ENCODE peak calls at places on chromosomes 12 and 14, in ten cellular contexts. E is Peyer's patch, G is right lobe of liver, H is testis, W is ovary, K is heart left ventricle, I is lower leg skin, M is K562, J is sigmoid colon, R is breast epithelium. D is an unnamed sample.

GRCh38 chr14:55005071-55005470 is 21.8 kb downstream of the WDHD1 start:
- DNase-seq in E (no peak), G (no peak), H (no peak), W (no peak), K (no peak), I (no peak), M (no peak), J (no peak), R (no peak), D (no peak)

GRCh38 chr14:81246561-81247270 is 26.0 kb upstream of the GTF2A1 start:
- DNase-seq in E (no peak), G (no peak), H (no peak), W (no peak), K (no peak), I (no peak), M (no peak), J (no peak), R (no peak), D (no peak)

GRCh38 chr12:89370850-89371249 is 18.5 kb upstream of the DUSP6 start:
- DNase-seq in E (no peak), G (no peak), H (no peak), W (no peak), K (no peak), I (no peak), M (no peak), J (no peak), R (no peak), D (no peak)

GRCh38 chr12:96136129-96136528 is 58.0 kb upstream of the ELK3 start:
- DNase-seq in E (no peak), G (no peak), H (no peak), W (no peak), K (no peak), I (no peak), M (no peak), J (no peak), R (no peak), D (no peak)

GRCh38 chr14:55382483-55382882 is 29.1 kb downstream of the ATG14 start:
- DNase-seq in E (no peak), G (no peak), H (no peak), W (no peak), K (no peak), I (no peak), M (no peak), J (no peak), R (no peak), D (no peak)

GRCh38 chr12:39272934-39273770 is 169.8 kb downstream of the KIF21A start:
- DNase-seq in E (no peak), G (no peak), H (peak; percentile 39), W (no peak), K (no peak), I (no peak), M (peak; percentile 47), J (no peak), R (no peak), D (peak; percentile 3)

GRCh38 chr14:92493024-92493423 is 20.6 kb upstream of the RIN3 start:
- DNase-seq in E (no peak), G (no peak), H (no peak), W (no peak), K (no peak), I (no peak), M (no peak), J (no peak), R (no peak), D (no peak)

GRCh38 chr12:107277850-107278249 is 184.5 kb upstream of the CRY1 start:
- DNase-seq in E (no peak), G (no peak), H (no peak), W (no peak), K (no peak), I (no peak), M (no peak), J (no peak), R (no peak), D (peak; percentile 40)

DNA sequence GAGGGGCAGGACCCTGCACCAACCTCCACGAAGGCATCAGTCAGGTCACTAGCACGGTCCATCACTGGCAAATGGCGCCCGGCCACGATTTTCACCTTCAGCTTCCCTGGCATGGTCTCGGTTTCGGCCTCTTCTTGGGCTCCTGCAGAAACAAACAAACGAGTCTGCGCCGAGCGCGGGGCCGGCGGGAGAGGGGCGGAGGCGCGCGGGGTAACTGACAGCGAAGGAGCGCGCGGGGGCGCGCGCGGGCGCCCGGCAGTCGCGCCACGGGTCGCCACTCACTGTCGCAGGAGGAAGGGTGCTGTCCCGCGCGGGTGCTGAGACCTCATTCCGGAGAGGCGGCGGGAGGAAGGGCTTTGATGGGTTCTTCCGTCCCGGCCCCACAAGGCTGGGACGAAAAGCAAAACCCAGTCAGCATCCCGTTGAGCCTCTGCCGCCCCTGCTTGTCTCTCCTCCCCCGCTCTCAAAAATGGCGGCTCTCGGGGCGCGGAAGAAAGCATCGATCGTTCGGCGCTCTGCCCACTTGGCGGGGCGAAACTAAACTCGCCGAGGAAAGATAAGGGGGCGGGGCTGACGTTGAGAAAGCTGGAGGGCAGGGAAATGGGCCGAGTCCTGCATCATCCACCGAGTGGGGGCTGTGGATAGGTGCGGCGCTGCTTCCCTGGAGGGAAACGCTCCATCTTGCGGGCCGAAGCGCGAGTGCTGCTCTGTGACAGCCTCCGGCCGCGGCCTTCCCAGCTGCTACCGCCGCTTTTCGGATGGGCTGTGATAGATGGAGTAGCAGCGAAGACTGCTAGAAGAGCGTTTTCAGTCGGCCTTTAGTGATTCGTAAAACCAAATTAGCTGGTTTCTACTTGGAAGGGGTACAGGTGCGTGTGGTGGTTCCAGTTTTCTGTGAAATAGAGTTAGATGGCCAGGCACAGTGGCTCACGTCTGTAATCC is at the start of gene C2CD5:
- DNase-seq in E (peak; percentile 96), G (peak; percentile 97), H (peak; percentile 98), W (peak; percentile 98), K (peak; percentile 98), I (peak; percentile 96), M (peak; percentile 77), J (peak; percentile 99), R (peak; percentile 95), D (peak; percentile 76)
- TF ChIP-seq POLR2A in E (peak; percentile 83), G (peak; percentile 89), H (peak; percentile 27), W (peak; percentile 73), K (peak; percentile 87), I (no peak), M (peak; percentile 94), J (no peak), R (peak; percentile 24), D (peak; percentile 86)

GRCh38 chr12:14244876-14245669 is 120.4 kb upstream of the ATF7IP start:
- DNase-seq in E (no peak), G (no peak), H (no peak), W (no peak), K (no peak), I (no peak), M (no peak), J (no peak), R (no peak), D (no peak)
- TF ChIP-seq POLR2A in E (no peak), G (no peak), H (no peak), W (no peak), K (no peak), I (no peak), M (no peak), J (no peak), R (no peak), D (no peak)

GRCh38 chr14:52071675-52072074 is 2.8 kb upstream of the NID2 start:
- DNase-seq in E (no peak), G (no peak), H (no peak), W (no peak), K (no peak), I (no peak), M (no peak), J (no peak), R (no peak), D (no peak)

GRCh38 chr14:52067873-52068740 is 752 bp downstream of the NID2 start:
- DNase-seq in E (no peak), G (peak; percentile 23), H (peak; percentile 35), W (peak; percentile 72), K (peak; percentile 49), I (no peak), M (no peak), J (peak; percentile 74), R (no peak), D (no peak)

GRCh38 chr14:52072266-52072780 is 3.5 kb upstream of the NID2 start:
- DNase-seq in E (no peak), G (no peak), H (no peak), W (no peak), K (no peak), I (no peak), M (no peak), J (no peak), R (no peak), D (no peak)

GRCh38 chr14:52069617-52070431 is 965 bp upstream of the NID2 start:
- DNase-seq in E (no peak), G (no peak), H (peak; percentile 21), W (peak; percentile 74), K (peak; percentile 47), I (no peak), M (no peak), J (peak; percentile 82), R (no peak), D (no peak)

DNA sequence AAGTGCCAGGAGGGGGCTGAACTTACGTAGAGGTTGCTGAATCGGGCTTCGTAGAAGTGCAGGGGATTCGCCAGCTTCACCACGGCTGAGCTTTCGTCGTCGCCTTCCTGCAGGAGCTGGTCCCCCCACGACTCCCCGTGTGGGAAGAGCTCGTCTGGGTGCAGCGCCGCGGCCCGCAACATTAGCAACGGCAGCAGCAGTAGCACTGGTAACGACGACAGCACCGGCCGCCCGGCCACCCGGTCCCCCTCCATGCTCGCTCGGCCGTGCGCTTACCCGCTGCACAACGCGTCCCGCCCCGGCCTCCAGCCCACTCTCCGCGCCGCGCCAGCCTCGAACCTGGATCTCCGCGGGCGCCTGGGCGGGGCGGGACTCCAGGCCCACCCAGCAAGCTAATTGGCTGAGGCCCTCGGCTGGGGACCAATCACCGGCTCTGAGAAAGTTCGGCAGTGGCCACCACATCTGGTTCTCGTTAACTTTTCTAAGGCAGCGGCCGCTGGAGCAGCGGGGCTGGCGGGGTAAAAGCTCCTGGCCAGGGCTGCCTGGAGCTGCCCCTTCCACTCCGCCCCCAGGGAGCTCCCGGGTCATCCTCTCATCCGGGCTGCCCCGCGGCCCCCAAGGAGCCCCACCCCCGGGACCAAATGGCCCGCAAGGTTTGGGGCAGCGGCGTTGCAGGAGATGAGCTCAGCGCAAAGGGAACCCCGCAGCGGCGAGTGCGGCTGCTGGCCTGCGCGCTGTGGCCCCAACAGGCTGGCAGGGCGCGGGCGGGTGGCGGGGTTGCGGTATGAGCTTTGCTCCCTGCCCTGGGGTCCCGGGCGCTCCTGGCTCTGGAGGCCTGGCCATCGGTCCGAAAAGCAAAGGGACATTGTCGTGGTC is at the start of gene NID2:
- DNase-seq in E (peak; percentile 25), G (peak; percentile 52), H (peak; percentile 84), W (peak; percentile 94), K (peak; percentile 93), I (peak; percentile 59), M (peak; percentile 32), J (peak; percentile 97), R (peak; percentile 67), D (no peak)
- TF ChIP-seq POLR2A in E (peak; percentile 19), G (no peak), H (no peak), W (peak; percentile 69), K (peak; percentile 91), I (no peak), M (no peak), J (peak; percentile 46), R (no peak), D (no peak)

DNA sequence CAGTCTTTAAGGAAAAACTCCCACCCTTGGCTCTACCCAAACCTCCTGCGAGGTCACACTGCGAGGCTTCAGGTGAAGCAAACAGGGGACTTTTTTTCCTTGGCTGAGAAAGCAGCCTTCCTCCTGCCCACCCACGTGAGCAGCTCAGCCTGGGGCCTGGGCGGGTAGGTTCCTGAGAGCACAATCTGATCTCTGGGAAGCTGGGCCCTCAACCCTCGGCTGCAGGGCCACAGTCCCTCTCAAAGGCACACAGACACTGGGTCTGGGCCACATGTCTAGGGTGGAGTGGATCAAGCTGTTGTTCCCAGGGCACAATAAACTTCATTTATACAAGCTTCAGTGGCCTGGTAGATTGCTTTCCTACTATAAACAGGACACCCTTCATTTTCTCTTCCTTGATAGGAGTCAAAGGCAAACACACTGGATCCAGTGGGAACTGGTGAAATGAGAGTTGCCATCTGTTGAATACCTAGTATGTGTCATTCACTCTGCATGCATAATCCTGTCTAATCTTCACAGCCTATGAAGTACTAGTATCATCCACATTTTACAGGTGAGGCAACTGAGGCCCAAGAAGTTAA is 41.3 kb upstream of the PNMA1 start:
- DNase-seq in E (peak; percentile 56), G (no peak), H (peak; percentile 65), W (no peak), K (no peak), I (peak; percentile 72), M (peak; percentile 39), J (peak; percentile 84), R (no peak), D (no peak)
- TF ChIP-seq POLR2A in E (peak; percentile 60), G (no peak), H (no peak), W (no peak), K (no peak), I (no peak), M (peak; percentile 37), J (no peak), R (no peak), D (no peak)